ENCODE peak calls at places on chromosomes 13 and 19, in six cellular contexts. H is right lobe of liver, W is HCT116, G is pancreas, B is heart right ventricle, Q is lung. S is an unnamed sample.

GRCh38 chr13:49320975-49321374 is 73.2 kb downstream of the CDADC1 start:
- ATAC-seq in Q (no peak), W (no peak), B (no peak), H (no peak), G (no peak), S (no peak)

GRCh38 chr13:97242755-97243497 is 20.8 kb downstream of the MBNL2 start:
- ATAC-seq in H (peak; percentile 5), B (peak; percentile 32), Q (no peak), W (no peak), G (peak; percentile 18), S (peak; percentile 11)

GRCh38 chr13:42544246-42544915 is 29.6 kb upstream of the TNFSF11 start:
- ATAC-seq in G (no peak), B (peak; percentile 31), W (no peak), H (no peak), Q (no peak), S (no peak)

GRCh38 chr19:45752639-45753038 is 16.4 kb downstream of the SIX5 start:
- ATAC-seq in W (no peak), G (no peak), H (no peak), Q (no peak), B (no peak), S (no peak)

GRCh38 chr19:34732548-34733255 is 1.3 kb upstream of the ZNF181 start:
- ATAC-seq in W (no peak), H (no peak), Q (no peak), G (no peak), B (no peak), S (no peak)

GRCh38 chr13:80141114-80141849 is 199.6 kb downstream of the SPRY2 start:
- ATAC-seq in H (peak; percentile 30), G (no peak), B (peak; percentile 97), Q (no peak), W (no peak), S (peak; percentile 50)

GRCh38 chr13:68304287-68304893 is 1074.3 kb upstream of the PCDH9 start:
- ATAC-seq in G (no peak), H (peak; percentile 60), Q (no peak), W (no peak), B (no peak), S (no peak)

GRCh38 chr19:49114630-49115363 is 627 bp downstream of the LIN7B start:
- ATAC-seq in B (peak; percentile 23), W (no peak), H (no peak), Q (no peak), G (peak; percentile 10), S (no peak)

GRCh38 chr19:11187409-11187808 is 9.9 kb downstream of the KANK2 start:
- ATAC-seq in B (no peak), H (no peak), G (no peak), W (no peak), Q (no peak), S (no peak)

GRCh38 chr13:86425127-86425526 is 625.9 kb upstream of the SLITRK6 start:
- ATAC-seq in H (no peak), Q (no peak), B (peak; percentile 82), W (no peak), G (no peak), S (no peak)

GRCh38 chr13:44153536-44153935 is 220.1 kb upstream of the SERP2 start:
- ATAC-seq in Q (no peak), B (no peak), H (no peak), W (no peak), G (no peak), S (no peak)

GRCh38 chr19:29245221-29245620 is 32.3 kb upstream of the UQCRFS1 start:
- ATAC-seq in B (no peak), W (no peak), H (no peak), G (no peak), Q (no peak), S (no peak)

GRCh38 chr13:31166591-31166990 is 4.9 kb upstream of the HSPH1 start:
- ATAC-seq in G (no peak), H (no peak), B (no peak), Q (no peak), W (no peak), S (no peak)

GRCh38 chr13:40375522-40376171 is 290.8 kb downstream of the FOXO1 start:
- ATAC-seq in Q (no peak), W (no peak), H (no peak), G (no peak), B (peak; percentile 86), S (peak; percentile 42)

GRCh38 chr13:99299545-99300341 is 7.5 kb downstream of the GPR183 start:
- ATAC-seq in G (no peak), H (no peak), W (no peak), Q (no peak), B (no peak), S (no peak)

GRCh38 chr13:45994752-45995151 is 57.8 kb downstream of the ZC3H13 start:
- ATAC-seq in Q (no peak), W (no peak), H (peak; percentile 30), B (no peak), G (no peak), S (no peak)

GRCh38 chr13:102697264-102697663 is 2.4 kb upstream of the METTL21C start:
- ATAC-seq in W (no peak), H (no peak), G (no peak), B (no peak), Q (no peak), S (no peak)

GRCh38 chr13:45332831-45333219 is 8.2 kb downstream of the TPT1 start:
- ATAC-seq in H (no peak), W (peak; percentile 17), B (no peak), Q (no peak), G (no peak), S (no peak)

GRCh38 chr13:48403151-48403631 is 9.7 kb downstream of the LPAR6 start:
- ATAC-seq in W (no peak), H (peak; percentile 60), G (no peak), B (peak; percentile 47), Q (no peak), S (peak; percentile 56)

GRCh38 chr19:44789943-44790467 is 12.3 kb downstream of the CBLC start:
- ATAC-seq in G (no peak), Q (no peak), B (no peak), W (no peak), H (peak; percentile 37), S (no peak)

GRCh38 chr19:22545751-22546150 is 88.4 kb upstream of the ZNF492 start:
- ATAC-seq in W (no peak), G (peak; percentile 77), H (peak; percentile 70), Q (no peak), B (peak; percentile 68), S (no peak)

GRCh38 chr13:26759907-26760834 is at the start of gene GPR12:
- ATAC-seq in Q (no peak), B (peak; percentile 27), H (no peak), W (no peak), G (no peak), S (peak; percentile 19)

GRCh38 chr19:47663435-47663910 is 49.7 kb upstream of the EHD2 start:
- ATAC-seq in B (no peak), W (no peak), Q (no peak), H (no peak), G (peak; percentile 15), S (peak; percentile 63)
- H3K27ac ChIP-seq in B (peak overlapping the region; percentile 95), W (no peak overlapping the region), Q (peak overlapping the region; percentile 91), H (peak overlapping the region; percentile 97), G (no peak overlapping the region), S (peak overlapping the region; percentile 99)

DNA sequence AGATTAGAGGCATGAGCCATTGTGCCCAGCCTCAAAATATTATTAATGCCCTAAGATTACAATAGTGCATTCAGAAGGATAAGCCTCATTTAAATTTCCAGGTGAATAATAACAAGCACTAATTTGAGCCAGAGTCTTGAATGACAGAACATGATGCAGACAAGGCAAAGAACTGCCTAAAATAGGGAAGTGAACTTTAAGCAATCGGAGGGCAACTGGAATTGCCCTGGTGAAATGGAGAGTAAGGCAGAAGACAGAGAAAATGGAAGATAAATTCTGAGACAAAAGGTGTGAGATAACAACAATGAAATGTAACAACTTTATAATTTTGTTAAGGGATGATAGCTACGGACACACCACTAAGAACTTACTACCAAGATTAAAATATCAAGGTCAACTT is 199.9 kb downstream of the DIAPH3 start:
- ATAC-seq in Q (no peak), G (no peak), W (no peak), H (no peak), B (no peak), S (no peak)
- H3K27ac ChIP-seq in Q (no peak overlapping the region), G (no peak overlapping the region), W (no peak overlapping the region), H (no peak overlapping the region), B (no peak overlapping the region), S (no peak overlapping the region)

GRCh38 chr13:110923086-110923485 is 8.2 kb upstream of the ANKRD10 start:
- ATAC-seq in W (no peak), H (no peak), G (no peak), Q (no peak), B (no peak), S (no peak)

GRCh38 chr13:110924639-110924934 is 9.7 kb upstream of the ANKRD10 start:
- ATAC-seq in H (no peak), B (peak; percentile 52), Q (no peak), G (no peak), W (no peak), S (no peak)

GRCh38 chr13:110922506-110922905 is 7.6 kb upstream of the ANKRD10 start:
- ATAC-seq in W (no peak), Q (no peak), H (peak; percentile 64), B (no peak), G (no peak), S (no peak)

GRCh38 chr13:110923777-110924638 is 9.1 kb upstream of the ANKRD10 start:
- ATAC-seq in W (no peak), G (no peak), Q (no peak), H (no peak), B (peak; percentile 26), S (no peak)

DNA sequence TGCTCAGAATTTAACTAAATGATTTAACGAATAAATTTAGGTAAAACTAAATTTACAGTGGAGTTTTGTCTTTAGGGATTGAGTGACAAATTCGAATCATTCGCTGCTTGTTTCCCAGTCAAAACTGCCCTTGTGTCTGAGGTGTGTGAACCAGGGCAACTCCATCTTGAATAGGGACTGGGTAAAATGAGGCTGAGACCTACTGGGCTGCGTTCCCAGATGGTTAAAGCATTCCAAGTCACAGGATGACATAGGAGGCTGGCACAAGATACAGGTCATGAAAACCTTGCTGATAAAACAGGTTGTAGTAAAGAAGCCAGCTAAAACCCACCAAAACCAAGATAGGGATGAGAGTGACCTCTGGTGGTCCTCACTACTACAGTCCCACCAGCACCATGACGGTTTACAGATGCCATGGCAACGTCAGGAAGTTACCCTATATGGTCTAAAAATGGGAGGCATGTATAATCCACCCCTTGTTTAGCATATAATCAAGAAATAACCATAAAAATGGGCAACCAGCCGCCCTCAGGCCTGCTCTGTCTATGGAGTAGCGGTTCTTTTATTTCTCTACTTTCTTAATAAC is 10.2 kb upstream of the ANKRD10 start:
- ATAC-seq in H (no peak), G (no peak), W (peak; percentile 46), B (no peak), Q (no peak), S (no peak)
- H3K27ac ChIP-seq in H (no peak overlapping the region), G (no peak overlapping the region), W (no peak overlapping the region), B (no peak overlapping the region), Q (no peak overlapping the region), S (no peak overlapping the region)

GRCh38 chr19:1283917-1284292 is 1.8 kb upstream of the EFNA2 start:
- ATAC-seq in B (no peak), Q (no peak), W (no peak), H (no peak), G (no peak), S (no peak)

GRCh38 chr19:1284979-1285736 is 515 bp upstream of the EFNA2 start:
- ATAC-seq in W (peak; percentile 23), B (no peak), Q (no peak), H (no peak), G (no peak), S (no peak)

GRCh38 chr19:1283207-1283916 is 2.3 kb upstream of the EFNA2 start:
- ATAC-seq in W (no peak), G (no peak), Q (no peak), B (no peak), H (peak; percentile 62), S (no peak)

GRCh38 chr19:1285737-1286360 is at the start of gene EFNA2:
- ATAC-seq in B (no peak), G (no peak), H (no peak), Q (no peak), W (peak; percentile 60), S (peak; percentile 12)

GRCh38 chr19:1284293-1284978 is 1.2 kb upstream of the EFNA2 start:
- ATAC-seq in Q (no peak), H (peak; percentile 51), G (no peak), W (no peak), B (no peak), S (no peak)
- H3K27ac ChIP-seq in Q (no peak overlapping the region), H (peak overlapping the region; percentile 88), G (no peak overlapping the region), W (no peak overlapping the region), B (no peak overlapping the region), S (no peak overlapping the region)

S was measured in gastroesophageal sphincter.